ENCODE peak calls at places on chromosomes 1 and 21, in ten cellular contexts. W, Z, L, F, N, X, Q, I, E and T are unnamed samples.

GRCh38 chr1:151537112-151537511 is 3.0 kb upstream of the TUFT1 start:
- DNase-seq in W (no peak), Z (no peak), L (no peak), F (no peak), N (no peak), X (no peak), Q (no peak), I (peak), E (no peak), T (peak)

GRCh38 chr21:32826317-32827167 is 55.0 kb upstream of the PAXBP1 start:
- DNase-seq in W (peak), Z (no peak), L (no peak), F (no peak), N (no peak), X (no peak), Q (no peak), I (peak), E (no peak), T (peak)

GRCh38 chr1:183609313-183609712 is 19.1 kb upstream of the NCF2 start:
- DNase-seq in W (no peak), Z (no peak), L (no peak), F (peak), N (no peak), X (no peak), Q (no peak), I (peak), E (peak), T (peak)

GRCh38 chr1:38735651-38736161 is 123.9 kb downstream of the RRAGC start:
- DNase-seq in W (no peak), Z (no peak), L (no peak), F (no peak), N (no peak), X (no peak), Q (no peak), I (peak), E (no peak), T (no peak)

GRCh38 chr1:94684690-94685089 is 135.5 kb upstream of the SLC44A3 start:
- DNase-seq in W (no peak), Z (no peak), L (no peak), F (no peak), N (no peak), X (no peak), Q (no peak), I (no peak), E (no peak), T (no peak)

GRCh38 chr1:83845437-83846071 is 153.4 kb downstream of the TTLL7 start:
- DNase-seq in W (peak), Z (no peak), L (no peak), F (no peak), N (no peak), X (no peak), Q (no peak), I (no peak), E (no peak), T (no peak)

GRCh38 chr21:44800971-44801467 is 601 bp downstream of the UBE2G2 start:
- DNase-seq in W (peak), Z (no peak), L (no peak), F (no peak), N (no peak), X (no peak), Q (no peak), I (peak), E (no peak), T (peak)

GRCh38 chr1:173870252-173871075 is 2.3 kb downstream of the ZBTB37 start:
- DNase-seq in W (no peak), Z (no peak), L (no peak), F (peak), N (no peak), X (no peak), Q (no peak), I (no peak), E (no peak), T (no peak)

GRCh38 chr1:21239181-21239580 is 51.1 kb downstream of the ECE1 start:
- DNase-seq in W (no peak), Z (no peak), L (no peak), F (no peak), N (no peak), X (no peak), Q (no peak), I (peak), E (no peak), T (peak)

GRCh38 chr1:9542425-9542824 is 3.2 kb downstream of the SLC25A33 start:
- DNase-seq in W (no peak), Z (no peak), L (no peak), F (no peak), N (no peak), X (no peak), Q (no peak), I (peak), E (no peak), T (peak)

GRCh38 chr1:228020686-228021525 is 14.1 kb downstream of the WNT3A start:
- DNase-seq in W (no peak), Z (no peak), L (no peak), F (no peak), N (no peak), X (no peak), Q (no peak), I (no peak), E (no peak), T (no peak)

GRCh38 chr1:231612393-231613089 is 14.0 kb upstream of the DISC1 start:
- DNase-seq in W (no peak), Z (no peak), L (peak), F (no peak), N (no peak), X (peak), Q (peak), I (no peak), E (no peak), T (no peak)

GRCh38 chr1:43396059-43396458 is 6.4 kb downstream of the SZT2 start:
- DNase-seq in W (no peak), Z (no peak), L (no peak), F (no peak), N (no peak), X (no peak), Q (no peak), I (no peak), E (no peak), T (peak)

GRCh38 chr1:996851-997727 is 2.8 kb downstream of the HES4 start:
- DNase-seq in W (no peak), Z (no peak), L (no peak), F (no peak), N (no peak), X (no peak), Q (no peak), I (no peak), E (no peak), T (no peak)

GRCh38 chr1:114061431-114061830 is 82.2 kb downstream of the OLFML3 start:
- DNase-seq in W (no peak), Z (no peak), L (no peak), F (no peak), N (no peak), X (no peak), Q (no peak), I (no peak), E (no peak), T (no peak)

GRCh38 chr1:150560011-150560438 is 10.8 kb downstream of the ADAMTSL4 start:
- DNase-seq in W (peak), Z (peak), L (peak), F (no peak), N (no peak), X (peak), Q (no peak), I (no peak), E (peak), T (peak)

GRCh38 chr1:39434797-39435395 is 56.5 kb upstream of the BMP8A start:
- DNase-seq in W (no peak), Z (no peak), L (no peak), F (no peak), N (no peak), X (no peak), Q (no peak), I (peak), E (no peak), T (no peak)

GRCh38 chr1:67834246-67834877 is 1.1 kb upstream of the GNG12 start:
- DNase-seq in W (peak), Z (no peak), L (no peak), F (no peak), N (no peak), X (no peak), Q (no peak), I (no peak), E (no peak), T (no peak)

GRCh38 chr1:6124341-6124740 is 55.8 kb downstream of the CHD5 start:
- DNase-seq in W (no peak), Z (no peak), L (no peak), F (no peak), N (no peak), X (no peak), Q (no peak), I (no peak), E (no peak), T (no peak)

GRCh38 chr1:183734600-183735036 is 70.3 kb upstream of the RGL1 start:
- DNase-seq in W (no peak), Z (no peak), L (no peak), F (no peak), N (no peak), X (no peak), Q (no peak), I (peak), E (peak), T (no peak)

GRCh38 chr1:224175615-224176014 is 7.4 kb upstream of the DEGS1 start:
- DNase-seq in W (no peak), Z (no peak), L (no peak), F (no peak), N (no peak), X (no peak), Q (no peak), I (no peak), E (peak), T (no peak)